ENCODE peak calls at places on chromosomes 6 and 20, in ten cellular contexts. F, E, A, X, G, R, Q, I, P and D are unnamed samples.

GRCh38 chr6:106122306-106122940 is 36.3 kb downstream of the PRDM1 start:
- DNase-seq in X (no peak), R (no peak), G (no peak), A (no peak), F (no peak), E (no peak), P (no peak), I (no peak), Q (no peak), D (no peak)

GRCh38 chr20:15930324-15931305 is 642.6 kb downstream of the KIF16B start:
- DNase-seq in Q (no peak), R (no peak), A (no peak), E (no peak), G (peak), F (no peak), X (no peak), I (peak), P (no peak), D (peak)

GRCh38 chr6:46269447-46270229 is 98.9 kb upstream of the ENPP5 start:
- DNase-seq in I (no peak), G (no peak), E (peak), X (no peak), P (no peak), F (peak), A (no peak), Q (no peak), R (no peak), D (peak)

GRCh38 chr6:21340563-21340962 is 253.0 kb upstream of the SOX4 start:
- DNase-seq in I (no peak), P (peak), E (no peak), A (no peak), X (no peak), F (no peak), Q (no peak), G (no peak), R (no peak), D (no peak)

GRCh38 chr6:2816158-2816557 is 25.5 kb downstream of the SERPINB1 start:
- DNase-seq in Q (no peak), I (no peak), P (no peak), A (no peak), G (no peak), F (no peak), R (no peak), E (no peak), X (no peak), D (no peak)

GRCh38 chr6:107819217-107819616 is 4.9 kb downstream of the SCML4 start:
- DNase-seq in A (no peak), P (no peak), G (no peak), X (no peak), F (no peak), E (no peak), I (no peak), R (no peak), Q (no peak), D (no peak)

GRCh38 chr6:107318100-107318736 is 141.1 kb downstream of the PDSS2 start:
- DNase-seq in X (peak), G (peak), A (no peak), I (peak), R (peak), Q (peak), E (no peak), F (peak), P (peak), D (peak)

GRCh38 chr20:45783656-45784294 is 7.9 kb downstream of the WFDC3 start:
- DNase-seq in P (peak), Q (no peak), A (peak), X (no peak), I (no peak), F (no peak), E (peak), G (no peak), R (no peak), D (no peak)

GRCh38 chr20:43975096-43975768 is 60.6 kb downstream of the TOX2 start:
- DNase-seq in A (no peak), G (no peak), E (no peak), I (peak), F (no peak), Q (no peak), R (no peak), P (no peak), X (no peak), D (no peak)

GRCh38 chr20:50635676-50636600 is 55.4 kb downstream of the RIPOR3 start:
- DNase-seq in X (peak), P (peak), A (peak), E (peak), G (peak), R (peak), F (peak), I (peak), Q (peak), D (peak)

GRCh38 chr6:164098857-164099534 is 684.5 kb downstream of the QKI start:
- DNase-seq in F (no peak), G (peak), R (peak), E (no peak), P (peak), Q (no peak), I (no peak), A (no peak), X (no peak), D (peak)

GRCh38 chr6:134035823-134036296 is 16.6 kb downstream of the SLC2A12 start:
- DNase-seq in P (no peak), E (no peak), Q (no peak), G (no peak), R (no peak), A (no peak), F (no peak), X (no peak), I (peak), D (no peak)

GRCh38 chr6:42259286-42259685 is 41.6 kb upstream of the MRPS10 start:
- DNase-seq in A (no peak), F (no peak), X (no peak), I (no peak), G (no peak), Q (no peak), R (no peak), P (no peak), E (no peak), D (no peak)

GRCh38 chr6:42263165-42263852 is 45.6 kb upstream of the MRPS10 start:
- DNase-seq in F (no peak), A (no peak), G (no peak), E (no peak), R (no peak), I (no peak), X (no peak), P (no peak), Q (no peak), D (no peak)

GRCh38 chr6:42260424-42260888 is 42.8 kb upstream of the MRPS10 start:
- DNase-seq in X (no peak), A (no peak), G (no peak), I (peak), E (no peak), R (no peak), Q (no peak), P (no peak), F (no peak), D (peak)

GRCh38 chr6:42259841-42260395 is 42.3 kb upstream of the MRPS10 start:
- DNase-seq in I (no peak), R (no peak), Q (peak), A (no peak), E (no peak), P (no peak), F (no peak), X (no peak), G (no peak), D (no peak)

GRCh38 chr6:42260972-42261371 is 43.3 kb upstream of the MRPS10 start:
- DNase-seq in P (no peak), I (peak), F (no peak), E (no peak), Q (no peak), X (no peak), A (no peak), R (no peak), G (peak), D (peak)
- H3K27ac ChIP-seq in P (no peak), I (no peak), F (no peak), E (peak), Q (no peak), X (peak), A (no peak), R (no peak), G (no peak), D (peak)

DNA sequence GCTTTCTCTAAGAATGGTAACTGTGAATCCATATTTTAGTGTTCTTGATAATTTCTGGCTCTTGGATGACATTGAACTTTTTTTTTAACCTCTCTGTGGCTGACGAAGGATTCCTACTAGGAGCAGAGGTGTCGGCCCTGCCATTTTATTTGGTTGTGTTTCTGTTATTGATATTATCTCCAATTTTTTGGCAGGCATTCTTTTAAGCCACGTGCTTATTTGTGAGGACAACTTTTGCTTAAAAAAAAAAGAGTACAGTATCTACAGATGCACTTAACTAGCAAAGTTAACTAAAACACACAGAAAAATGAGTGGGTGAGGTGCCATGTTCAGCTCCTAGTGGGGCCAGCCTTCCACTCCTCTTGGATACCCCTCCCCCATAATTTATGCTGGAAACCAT is 1.1 kb downstream of the FANCE start:
- DNase-seq in X (no peak), G (no peak), R (no peak), E (no peak), I (no peak), P (no peak), F (no peak), Q (no peak), A (no peak), D (no peak)
- H3K4me3 ChIP-seq in X (no peak), G (peak), R (peak), E (peak), I (peak), P (peak), F (no peak), Q (peak), A (peak), D (peak)

GRCh38 chr6:147900191-147900830 is 391.8 kb downstream of the SAMD5 start:
- DNase-seq in E (no peak), Q (no peak), R (no peak), X (no peak), G (no peak), I (no peak), P (no peak), A (no peak), F (no peak), D (no peak)
- H3K27ac ChIP-seq in E (no peak), Q (no peak), R (no peak), X (no peak), G (no peak), I (no peak), P (no peak), A (no peak), F (no peak), D (no peak)

GRCh38 chr6:150142657-150143501 is at the start of gene PPP1R14C:
- DNase-seq in G (peak), X (no peak), R (peak), P (peak), I (peak), A (no peak), E (peak), F (peak), Q (no peak), D (no peak)

GRCh38 chr6:150145830-150146229 is 3.0 kb downstream of the PPP1R14C start:
- DNase-seq in E (no peak), Q (no peak), X (no peak), G (no peak), R (no peak), P (no peak), F (no peak), A (no peak), I (no peak), D (no peak)

GRCh38 chr6:150145427-150145826 is 2.6 kb downstream of the PPP1R14C start:
- DNase-seq in Q (no peak), P (no peak), X (no peak), R (no peak), E (no peak), I (no peak), A (no peak), G (peak), F (no peak), D (no peak)

GRCh38 chr6:150143521-150144293 is 863 bp downstream of the PPP1R14C start:
- DNase-seq in G (peak), P (peak), R (peak), Q (no peak), X (no peak), E (peak), F (no peak), A (no peak), I (no peak), D (peak)

GRCh38 chr6:150144294-150144868 is 1.5 kb downstream of the PPP1R14C start:
- DNase-seq in I (no peak), G (no peak), F (no peak), Q (no peak), A (no peak), P (no peak), E (no peak), R (no peak), X (no peak), D (no peak)
- H3K4me3 ChIP-seq in I (no peak), G (peak), F (no peak), Q (peak), A (peak), P (peak), E (peak), R (peak), X (no peak), D (peak)

GRCh38 chr6:15516378-15516777 is 146.4 kb downstream of the DTNBP1 start:
- DNase-seq in G (no peak), E (no peak), R (no peak), F (peak), Q (no peak), X (no peak), A (no peak), I (no peak), P (no peak), D (no peak)
- H3K27ac ChIP-seq in G (no peak), E (peak), R (no peak), F (no peak), Q (no peak), X (no peak), A (no peak), I (no peak), P (no peak), D (peak)

GRCh38 chr6:157596886-157597285 is 215.9 kb downstream of the ZDHHC14 start:
- DNase-seq in G (no peak), X (no peak), P (no peak), I (peak), F (no peak), Q (no peak), R (no peak), A (no peak), E (no peak), D (no peak)
- H3K4me3 ChIP-seq in G (no peak), X (no peak), P (no peak), I (no peak), F (no peak), Q (no peak), R (no peak), A (no peak), E (no peak), D (no peak)

GRCh38 chr6:124297507-124297906 is 493.8 kb downstream of the NKAIN2 start:
- DNase-seq in F (no peak), E (no peak), A (no peak), G (no peak), R (no peak), X (no peak), P (no peak), I (no peak), Q (no peak), D (no peak)
- H3K27ac ChIP-seq in F (no peak), E (no peak), A (no peak), G (no peak), R (no peak), X (no peak), P (no peak), I (no peak), Q (no peak), D (no peak)

GRCh38 chr6:148760143-148760505 is 13.3 kb downstream of the UST start:
- DNase-seq in F (no peak), G (no peak), R (no peak), I (no peak), E (no peak), A (no peak), P (no peak), X (no peak), Q (no peak), D (no peak)
- H3K4me3 ChIP-seq in F (no peak), G (no peak), R (no peak), I (no peak), E (no peak), A (no peak), P (no peak), X (peak), Q (peak), D (no peak)